ENCODE peak calls at places on chromosomes 4 and X, in nine cellular contexts. F, V, M, E, C, P, A, Q and I are unnamed samples.
A peak's percentile ranks its signal among the peaks of the same experiment; 100 is the strongest.

GRCh38 chr4:73381214-73381613 is 22.9 kb upstream of the ALB start:
- DNase-seq in F (no peak), V (no peak), M (no peak), E (no peak), C (no peak), P (no peak), A (no peak), Q (no peak), I (no peak)

GRCh38 chrX:13169688-13170087 is 125.3 kb upstream of the FAM9C start:
- DNase-seq in F (no peak), V (no peak), M (no peak), E (no peak), C (no peak), P (no peak), A (no peak), Q (no peak), I (no peak)

GRCh38 chr4:84808332-84808731 is 158.2 kb downstream of the WDFY3 start:
- DNase-seq in F (no peak), V (no peak), M (no peak), E (no peak), C (no peak), P (no peak), A (no peak), Q (no peak), I (no peak)

GRCh38 chr4:38889143-38889542 is 21.5 kb downstream of the FAM114A1 start:
- DNase-seq in F (no peak), V (no peak), M (no peak), E (no peak), C (peak; percentile 74), P (no peak), A (no peak), Q (no peak), I (no peak)

GRCh38 chrX:15985937-15986336 is 131.3 kb upstream of the AP1S2 start:
- DNase-seq in F (no peak), V (no peak), M (no peak), E (no peak), C (no peak), P (no peak), A (no peak), Q (no peak), I (no peak)

GRCh38 chr4:45530498-45530897 is 593.4 kb downstream of the GABRG1 start:
- DNase-seq in F (no peak), V (no peak), M (no peak), E (no peak), C (no peak), P (no peak), A (no peak), Q (no peak), I (peak; percentile 65)

GRCh38 chr4:108336076-108336475 is 167.3 kb upstream of the LEF1 start:
- DNase-seq in F (no peak), V (no peak), M (no peak), E (no peak), C (no peak), P (no peak), A (no peak), Q (no peak), I (no peak)

GRCh38 chr4:124952601-124953000 is 240.1 kb upstream of the ANKRD50 start:
- DNase-seq in F (no peak), V (no peak), M (no peak), E (no peak), C (no peak), P (no peak), A (no peak), Q (no peak), I (no peak)

GRCh38 chrX:99572711-99573110 is 837.4 kb downstream of the PCDH19 start:
- DNase-seq in F (no peak), V (no peak), M (no peak), E (no peak), C (no peak), P (no peak), A (no peak), Q (no peak), I (no peak)

DNA sequence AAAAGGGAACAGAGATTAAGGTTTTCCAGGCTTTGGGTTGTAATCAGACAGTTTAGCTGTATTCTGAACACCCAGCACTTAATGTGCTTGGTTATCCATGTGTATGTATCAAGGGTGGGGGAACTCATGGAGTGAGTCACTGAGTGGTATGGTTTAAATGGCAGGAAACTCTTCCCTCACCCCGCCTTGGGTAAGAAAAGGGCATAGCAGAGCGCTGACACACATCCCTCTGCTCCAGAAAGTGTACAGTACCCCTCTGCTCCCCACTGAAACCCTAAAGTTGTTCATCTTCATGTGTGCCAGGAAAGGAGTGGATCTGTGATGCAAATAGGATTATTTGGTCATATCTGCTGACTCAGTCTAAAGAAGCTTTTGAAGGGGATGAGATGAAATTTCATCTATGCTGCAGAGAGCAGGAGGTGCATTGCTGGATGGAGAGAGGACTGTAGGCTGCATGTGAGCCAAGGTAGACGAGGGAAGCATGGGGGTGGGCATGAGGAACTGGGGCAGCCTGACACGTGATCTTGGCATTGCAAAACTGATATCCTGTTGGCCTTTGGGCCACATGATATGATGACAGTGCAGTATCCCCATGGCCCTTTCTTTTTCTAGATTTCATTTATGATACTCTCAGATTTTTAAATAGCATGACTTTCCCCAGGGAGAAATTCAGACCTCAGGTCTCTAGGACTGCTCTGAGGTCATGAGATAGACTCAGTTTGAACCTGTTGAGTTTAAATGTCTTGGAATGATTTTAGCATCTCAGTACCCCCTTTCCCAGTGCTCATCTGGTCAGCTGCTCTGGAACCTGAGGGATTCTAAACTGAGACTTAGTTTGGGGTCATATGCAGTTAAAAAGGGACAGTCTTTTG is 84.8 kb downstream of the TMEM164 start:
- DNase-seq in F (no peak), V (no peak), M (no peak), E (no peak), C (no peak), P (no peak), A (no peak), Q (no peak), I (peak; percentile 40)
- H3K27ac ChIP-seq in F (peak overlapping the region; percentile 73), V (no peak overlapping the region), M (no peak overlapping the region), E (no peak overlapping the region), C (no peak overlapping the region), P (no peak overlapping the region), A (peak overlapping the region; percentile 42), Q (no peak overlapping the region), I (peak overlapping the region; percentile 52)

GRCh38 chr4:158671665-158671914 is at the start of gene C4orf46:
- DNase-seq in F (no peak), V (no peak), M (no peak), E (no peak), C (no peak), P (no peak), A (no peak), Q (no peak), I (peak; percentile 88)
- TF ChIP-seq POLR2A in F (no peak), V (no peak), M (no peak), E (peak; percentile 91), C (peak; percentile 47), P (no peak), A (no peak), Q (no peak), I (no peak)

GRCh38 chr4:57043304-57044251 is 64.9 kb downstream of the POLR2B start:
- DNase-seq in F (no peak), V (no peak), M (no peak), E (no peak), C (no peak), P (no peak), A (no peak), Q (no peak), I (no peak)

GRCh38 chr4:57034571-57034970 is 55.9 kb downstream of the POLR2B start:
- DNase-seq in F (no peak), V (no peak), M (no peak), E (no peak), C (no peak), P (no peak), A (no peak), Q (no peak), I (no peak)

GRCh38 chr4:57040510-57040909 is 61.8 kb downstream of the POLR2B start:
- DNase-seq in F (no peak), V (no peak), M (no peak), E (no peak), C (no peak), P (no peak), A (no peak), Q (no peak), I (no peak)

GRCh38 chr4:57039345-57039744 is 60.6 kb downstream of the POLR2B start:
- DNase-seq in F (no peak), V (no peak), M (no peak), E (no peak), C (no peak), P (no peak), A (no peak), Q (no peak), I (no peak)

GRCh38 chr4:57037982-57038604 is 59.4 kb downstream of the POLR2B start:
- DNase-seq in F (peak; percentile 67), V (no peak), M (peak; percentile 82), E (peak; percentile 23), C (peak; percentile 34), P (no peak), A (peak; percentile 67), Q (peak; percentile 43), I (peak; percentile 57)
- TF ChIP-seq POLR2AphosphoS5 in F (peak; percentile 41), V (no peak), M (peak; percentile 53), E (no peak), C (no peak), P (no peak), A (peak; percentile 9), Q (no peak), I (no peak)

GRCh38 chr4:3387943-3388348 is 53.8 kb upstream of the HGFAC start:
- DNase-seq in F (peak; percentile 71), V (peak; percentile 88), M (peak; percentile 93), E (no peak), C (no peak), P (no peak), A (peak; percentile 74), Q (peak; percentile 86), I (peak; percentile 31)

GRCh38 chr4:3385719-3386440 is 55.9 kb upstream of the HGFAC start:
- DNase-seq in F (no peak), V (no peak), M (peak; percentile 48), E (no peak), C (no peak), P (no peak), A (no peak), Q (peak; percentile 77), I (peak; percentile 90)

GRCh38 chr4:3386486-3386885 is 55.3 kb upstream of the HGFAC start:
- DNase-seq in F (no peak), V (no peak), M (peak; percentile 26), E (no peak), C (no peak), P (no peak), A (no peak), Q (peak; percentile 60), I (no peak)

GRCh38 chr4:3388461-3389185 is 53.1 kb upstream of the HGFAC start:
- DNase-seq in F (no peak), V (no peak), M (peak; percentile 71), E (no peak), C (no peak), P (no peak), A (no peak), Q (no peak), I (no peak)

DNA sequence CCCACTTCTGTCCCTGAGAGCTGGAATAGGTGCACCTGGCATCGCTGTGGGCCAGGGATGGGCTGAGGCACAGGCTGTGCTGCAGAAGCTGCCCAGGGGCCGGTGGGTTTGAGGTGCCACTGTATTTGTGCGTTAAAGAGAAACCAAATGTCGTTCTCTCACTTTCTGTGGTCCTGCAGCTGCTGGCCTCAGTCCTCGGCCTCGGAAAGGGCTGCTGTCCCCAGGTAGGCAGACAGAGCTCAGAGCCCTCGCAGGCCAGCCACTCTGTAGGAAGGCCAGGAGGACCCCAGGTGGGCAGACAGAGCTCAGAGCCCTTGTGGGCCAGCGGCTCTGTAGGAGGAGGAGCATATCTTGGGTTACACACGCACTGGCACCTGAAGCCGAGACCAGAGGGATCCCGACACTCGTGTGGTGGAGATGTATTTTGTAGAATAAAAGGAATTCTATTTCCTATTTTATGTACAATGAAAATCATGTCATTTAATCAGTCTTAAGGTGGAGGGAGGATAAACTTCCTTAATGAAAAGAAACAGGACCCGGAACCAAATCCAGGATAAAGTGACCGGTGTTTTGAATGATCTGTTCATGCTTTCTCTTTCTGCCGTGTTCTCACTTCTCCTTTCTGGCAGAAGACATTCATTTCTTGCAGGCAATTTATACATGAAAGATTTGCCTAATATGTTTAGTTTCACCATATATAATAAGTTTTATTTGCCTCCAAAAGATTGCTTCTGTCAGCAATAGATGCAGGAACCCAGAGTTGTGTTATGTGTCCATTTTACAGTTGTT is 54.4 kb upstream of the HGFAC start:
- DNase-seq in F (no peak), V (no peak), M (peak; percentile 61), E (no peak), C (no peak), P (no peak), A (no peak), Q (no peak), I (peak; percentile 39)
- H3K27ac ChIP-seq in F (peak overlapping the region; percentile 82), V (peak overlapping the region; percentile 88), M (peak overlapping the region; percentile 74), E (no peak overlapping the region), C (no peak overlapping the region), P (peak overlapping the region; percentile 87), A (peak overlapping the region; percentile 77), Q (peak overlapping the region; percentile 90), I (peak overlapping the region; percentile 84)